ENCODE peak calls at places on chromosome 11, in eight cellular contexts. One of them, this sample, is unnamed.
A peak's percentile ranks its signal among the peaks of the same experiment; 100 is the strongest.

GRCh38 chr11:3841426-3842304 is 906 bp upstream of the RHOG start:
- DNase-seq in PC-3: peak; percentile 83
- DNase-seq in MM.1S: peak; percentile 89
- DNase-seq in mammary epithelial cell: no peak
- DNase-seq in hepatocyte: peak; percentile 92
- DNase-seq in endothelial cell of umbilical vein: peak; percentile 91
- DNase-seq in fibroblast of lung: peak; percentile 88
- DNase-seq in GM23338: peak; percentile 88
- DNase-seq in this sample: peak; percentile 90

GRCh38 chr11:74257934-74258553 is 53.4 kb downstream of the P4HA3 start:
- DNase-seq in mammary epithelial cell: no peak
- DNase-seq in PC-3: peak; percentile 64
- DNase-seq in fibroblast of lung: peak; percentile 91
- DNase-seq in MM.1S: no peak
- DNase-seq in endothelial cell of umbilical vein: peak; percentile 75
- DNase-seq in GM23338: no peak
- DNase-seq in hepatocyte: no peak
- DNase-seq in this sample: no peak

GRCh38 chr11:43517518-43517917 is 158.8 kb downstream of the TTC17 start:
- DNase-seq in fibroblast of lung: no peak
- DNase-seq in PC-3: no peak
- DNase-seq in endothelial cell of umbilical vein: no peak
- DNase-seq in hepatocyte: no peak
- DNase-seq in mammary epithelial cell: peak; percentile 14
- DNase-seq in GM23338: no peak
- DNase-seq in MM.1S: no peak
- DNase-seq in this sample: no peak

GRCh38 chr11:77152846-77153245 is 24.8 kb downstream of the MYO7A start:
- DNase-seq in GM23338: no peak
- DNase-seq in MM.1S: no peak
- DNase-seq in mammary epithelial cell: no peak
- DNase-seq in fibroblast of lung: peak; percentile 23
- DNase-seq in PC-3: no peak
- DNase-seq in endothelial cell of umbilical vein: no peak
- DNase-seq in hepatocyte: no peak
- DNase-seq in this sample: no peak

GRCh38 chr11:70119502-70119901 is 41.4 kb downstream of the ANO1 start:
- DNase-seq in endothelial cell of umbilical vein: no peak
- DNase-seq in hepatocyte: no peak
- DNase-seq in GM23338: no peak
- DNase-seq in fibroblast of lung: no peak
- DNase-seq in MM.1S: no peak
- DNase-seq in mammary epithelial cell: no peak
- DNase-seq in PC-3: no peak
- DNase-seq in this sample: no peak

GRCh38 chr11:100769165-100769564 is 82.1 kb downstream of the ARHGAP42 start:
- DNase-seq in GM23338: peak; percentile 41
- DNase-seq in hepatocyte: no peak
- DNase-seq in PC-3: no peak
- DNase-seq in mammary epithelial cell: no peak
- DNase-seq in fibroblast of lung: no peak
- DNase-seq in MM.1S: no peak
- DNase-seq in endothelial cell of umbilical vein: no peak
- DNase-seq in this sample: no peak

GRCh38 chr11:105297463-105297862 is 157.9 kb upstream of the CARD18 start:
- DNase-seq in GM23338: no peak
- DNase-seq in hepatocyte: no peak
- DNase-seq in PC-3: peak; percentile 57
- DNase-seq in mammary epithelial cell: peak; percentile 29
- DNase-seq in MM.1S: no peak
- DNase-seq in fibroblast of lung: peak; percentile 22
- DNase-seq in endothelial cell of umbilical vein: peak; percentile 66
- DNase-seq in this sample: no peak

GRCh38 chr11:112467721-112468120 is 207.1 kb upstream of the PLET1 start:
- DNase-seq in PC-3: no peak
- DNase-seq in GM23338: no peak
- DNase-seq in mammary epithelial cell: no peak
- DNase-seq in fibroblast of lung: no peak
- DNase-seq in MM.1S: no peak
- DNase-seq in endothelial cell of umbilical vein: no peak
- DNase-seq in hepatocyte: no peak
- DNase-seq in this sample: no peak

GRCh38 chr11:133803026-133803425 is 42.3 kb downstream of the SPATA19 start:
- DNase-seq in fibroblast of lung: no peak
- DNase-seq in endothelial cell of umbilical vein: no peak
- DNase-seq in MM.1S: no peak
- DNase-seq in PC-3: no peak
- DNase-seq in mammary epithelial cell: no peak
- DNase-seq in hepatocyte: no peak
- DNase-seq in GM23338: no peak
- DNase-seq in this sample: no peak

GRCh38 chr11:111719379-111719778 is 46.8 kb downstream of the PPP2R1B start:
- DNase-seq in fibroblast of lung: peak; percentile 63
- DNase-seq in GM23338: no peak
- DNase-seq in hepatocyte: no peak
- DNase-seq in mammary epithelial cell: peak; percentile 37
- DNase-seq in MM.1S: no peak
- DNase-seq in endothelial cell of umbilical vein: peak; percentile 46
- DNase-seq in PC-3: peak; percentile 37
- DNase-seq in this sample: no peak

GRCh38 chr11:93494341-93494740 is 48.9 kb downstream of the SMCO4 start:
- DNase-seq in MM.1S: no peak
- DNase-seq in hepatocyte: no peak
- DNase-seq in endothelial cell of umbilical vein: no peak
- DNase-seq in fibroblast of lung: no peak
- DNase-seq in GM23338: no peak
- DNase-seq in mammary epithelial cell: no peak
- DNase-seq in PC-3: no peak
- DNase-seq in this sample: no peak

GRCh38 chr11:94504689-94505293 is 7.5 kb upstream of the C11orf97 start:
- DNase-seq in hepatocyte: peak; percentile 68
- DNase-seq in PC-3: peak; percentile 90
- DNase-seq in endothelial cell of umbilical vein: peak; percentile 66
- DNase-seq in GM23338: peak; percentile 74
- DNase-seq in fibroblast of lung: peak; percentile 70
- DNase-seq in mammary epithelial cell: peak; percentile 38
- DNase-seq in MM.1S: peak; percentile 62
- DNase-seq in this sample: peak; percentile 64

DNA sequence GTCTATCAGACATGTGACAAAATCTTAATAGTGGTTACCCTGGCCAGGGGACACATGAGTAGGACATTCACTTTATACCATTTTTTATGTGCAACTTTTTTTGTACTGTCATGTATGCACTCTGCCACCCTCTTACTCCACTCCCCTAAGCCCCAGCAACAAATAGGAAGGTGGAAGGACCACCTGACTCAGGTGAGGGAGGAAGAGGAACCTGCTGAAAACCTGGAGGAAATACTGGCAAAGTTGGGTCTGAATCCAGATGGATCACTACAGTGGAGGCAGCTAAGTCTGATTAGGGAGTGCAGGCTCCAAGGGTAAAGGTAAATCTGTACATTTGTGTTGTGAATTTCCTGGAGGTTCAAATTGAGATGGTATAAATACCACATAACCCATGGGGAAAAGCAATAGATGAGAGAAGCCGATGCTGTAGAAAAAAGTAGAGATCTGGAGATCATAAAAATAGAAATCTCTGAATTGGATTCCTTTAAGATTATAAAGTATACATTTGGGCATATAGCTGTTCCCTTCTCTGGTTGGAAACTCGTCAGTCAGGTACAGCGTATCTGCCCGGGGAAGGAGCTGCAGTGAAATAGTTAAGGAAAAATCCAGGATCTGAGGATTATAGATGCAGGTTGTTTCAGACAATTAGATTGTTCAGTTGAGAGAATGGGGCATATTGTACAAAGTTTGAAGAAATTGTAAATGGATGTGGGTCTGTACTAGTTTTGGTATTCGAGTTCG is 52.2 kb upstream of the OR9Q1 start:
- DNase-seq in PC-3: no peak
- DNase-seq in mammary epithelial cell: no peak
- DNase-seq in endothelial cell of umbilical vein: no peak
- DNase-seq in MM.1S: no peak
- DNase-seq in fibroblast of lung: no peak
- DNase-seq in GM23338: no peak
- DNase-seq in hepatocyte: no peak
- DNase-seq in this sample: no peak
- H2AFZ ChIP-seq in PC-3: no peak overlapping the region
- H2AFZ ChIP-seq in mammary epithelial cell: no peak overlapping the region
- H2AFZ ChIP-seq in endothelial cell of umbilical vein: no peak overlapping the region
- H2AFZ ChIP-seq in MM.1S: no peak overlapping the region
- H2AFZ ChIP-seq in fibroblast of lung: no peak overlapping the region
- H2AFZ ChIP-seq in GM23338: no peak overlapping the region
- H2AFZ ChIP-seq in hepatocyte: no peak overlapping the region
- H2AFZ ChIP-seq in this sample: no peak overlapping the region

DNA sequence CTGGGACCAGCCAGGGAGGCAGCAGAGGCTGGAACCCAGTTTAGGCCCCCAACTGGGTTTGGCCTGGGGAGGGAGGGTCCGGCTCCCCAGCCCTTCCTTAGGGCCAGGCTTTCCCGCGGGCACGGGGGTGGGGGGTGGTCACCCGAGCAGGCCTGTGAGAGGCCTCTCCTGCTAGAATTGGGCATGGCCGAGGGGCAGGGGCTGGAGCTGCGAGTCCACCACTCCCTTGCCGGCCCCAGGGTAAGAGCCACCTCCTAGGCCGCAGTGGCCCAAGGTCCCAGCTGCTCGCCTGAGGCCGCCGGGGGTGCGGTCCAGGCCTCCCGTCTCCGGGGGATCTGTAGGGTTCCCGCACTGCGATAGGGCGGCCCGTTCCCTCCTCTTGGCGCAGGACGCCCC is 6.1 kb downstream of the LMNTD2 start:
- DNase-seq in mammary epithelial cell: no peak
- DNase-seq in PC-3: no peak
- DNase-seq in fibroblast of lung: no peak
- DNase-seq in MM.1S: no peak
- DNase-seq in endothelial cell of umbilical vein: no peak
- DNase-seq in GM23338: peak; percentile 54
- DNase-seq in hepatocyte: no peak
- DNase-seq in this sample: no peak
- H2AFZ ChIP-seq in mammary epithelial cell: peak overlapping the region; percentile 28
- H2AFZ ChIP-seq in PC-3: peak overlapping the region; percentile 43
- H2AFZ ChIP-seq in fibroblast of lung: no peak overlapping the region
- H2AFZ ChIP-seq in MM.1S: peak overlapping the region; percentile 87
- H2AFZ ChIP-seq in endothelial cell of umbilical vein: no peak overlapping the region
- H2AFZ ChIP-seq in GM23338: peak overlapping the region; percentile 84
- H2AFZ ChIP-seq in hepatocyte: no peak overlapping the region
- H2AFZ ChIP-seq in this sample: no peak overlapping the region

GRCh38 chr11:36948445-36949171 is 350.6 kb upstream of the RAG2 start:
- DNase-seq in fibroblast of lung: no peak
- DNase-seq in endothelial cell of umbilical vein: no peak
- DNase-seq in PC-3: no peak
- DNase-seq in GM23338: no peak
- DNase-seq in mammary epithelial cell: no peak
- DNase-seq in MM.1S: no peak
- DNase-seq in hepatocyte: peak; percentile 37
- DNase-seq in this sample: no peak

DNA sequence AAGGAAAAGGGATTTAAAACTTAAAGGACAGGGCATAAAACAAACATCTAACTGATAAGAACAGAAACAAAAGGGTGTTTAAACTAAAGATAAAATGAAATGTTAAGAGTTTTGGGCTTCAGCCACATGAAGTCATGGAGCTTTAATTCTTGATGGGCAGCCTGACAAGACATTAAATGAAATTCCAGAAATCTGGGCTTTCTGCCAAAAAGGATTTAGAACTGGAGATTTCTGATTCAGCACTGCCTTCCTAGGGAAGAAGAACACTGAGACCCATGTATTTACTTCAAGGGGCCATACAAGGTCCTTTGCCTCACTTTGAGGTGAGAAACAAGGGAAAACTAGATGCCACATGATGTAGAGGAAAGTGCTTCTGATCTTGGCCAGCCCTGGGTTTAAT is 355.9 kb upstream of the RAG2 start:
- DNase-seq in endothelial cell of umbilical vein: no peak
- DNase-seq in fibroblast of lung: peak; percentile 1
- DNase-seq in hepatocyte: peak; percentile 58
- DNase-seq in mammary epithelial cell: no peak
- DNase-seq in MM.1S: no peak
- DNase-seq in GM23338: no peak
- DNase-seq in PC-3: peak; percentile 43
- DNase-seq in this sample: no peak
- H2AFZ ChIP-seq in endothelial cell of umbilical vein: no peak overlapping the region
- H2AFZ ChIP-seq in fibroblast of lung: no peak overlapping the region
- H2AFZ ChIP-seq in hepatocyte: no peak overlapping the region
- H2AFZ ChIP-seq in mammary epithelial cell: no peak overlapping the region
- H2AFZ ChIP-seq in MM.1S: no peak overlapping the region
- H2AFZ ChIP-seq in GM23338: no peak overlapping the region
- H2AFZ ChIP-seq in PC-3: no peak overlapping the region
- H2AFZ ChIP-seq in this sample: no peak overlapping the region

GRCh38 chr11:124942446-124943202 is 6.8 kb upstream of the HEPACAM start:
- DNase-seq in fibroblast of lung: no peak
- DNase-seq in endothelial cell of umbilical vein: no peak
- DNase-seq in GM23338: no peak
- DNase-seq in MM.1S: no peak
- DNase-seq in PC-3: no peak
- DNase-seq in mammary epithelial cell: no peak
- DNase-seq in hepatocyte: no peak
- DNase-seq in this sample: no peak

GRCh38 chr11:124944565-124944964 is 8.7 kb upstream of the HEPACAM start:
- DNase-seq in hepatocyte: no peak
- DNase-seq in endothelial cell of umbilical vein: no peak
- DNase-seq in MM.1S: no peak
- DNase-seq in PC-3: no peak
- DNase-seq in mammary epithelial cell: no peak
- DNase-seq in fibroblast of lung: no peak
- DNase-seq in GM23338: no peak
- DNase-seq in this sample: no peak

GRCh38 chr11:124941703-124942102 is 5.9 kb upstream of the HEPACAM start:
- DNase-seq in fibroblast of lung: no peak
- DNase-seq in mammary epithelial cell: no peak
- DNase-seq in hepatocyte: no peak
- DNase-seq in endothelial cell of umbilical vein: no peak
- DNase-seq in GM23338: no peak
- DNase-seq in PC-3: no peak
- DNase-seq in MM.1S: no peak
- DNase-seq in this sample: no peak

GRCh38 chr11:124943731-124944130 is 7.9 kb upstream of the HEPACAM start:
- DNase-seq in endothelial cell of umbilical vein: no peak
- DNase-seq in mammary epithelial cell: no peak
- DNase-seq in fibroblast of lung: no peak
- DNase-seq in hepatocyte: no peak
- DNase-seq in MM.1S: no peak
- DNase-seq in PC-3: no peak
- DNase-seq in GM23338: no peak
- DNase-seq in this sample: no peak

DNA sequence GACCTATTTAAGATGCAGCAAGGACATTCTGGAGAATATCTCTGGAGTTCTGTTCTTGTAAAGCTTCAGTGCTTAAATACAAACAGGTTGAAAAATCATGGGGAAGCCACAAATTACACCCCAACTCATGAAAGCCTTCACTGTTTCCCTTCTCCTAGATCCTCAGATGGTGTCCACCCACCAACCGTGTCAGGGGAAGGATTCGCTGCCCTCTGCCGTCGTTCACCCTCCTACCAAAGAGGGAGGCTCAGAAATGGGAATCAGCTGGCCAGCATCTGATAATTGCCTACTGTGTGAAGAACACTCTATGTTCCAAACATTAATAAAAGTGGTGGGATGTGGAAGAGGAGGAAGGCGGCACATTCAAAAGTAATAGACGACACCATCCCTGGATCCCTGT is 7.4 kb upstream of the HEPACAM start:
- DNase-seq in mammary epithelial cell: no peak
- DNase-seq in PC-3: no peak
- DNase-seq in MM.1S: no peak
- DNase-seq in fibroblast of lung: no peak
- DNase-seq in GM23338: no peak
- DNase-seq in endothelial cell of umbilical vein: no peak
- DNase-seq in hepatocyte: no peak
- DNase-seq in this sample: no peak
- H2AFZ ChIP-seq in mammary epithelial cell: no peak overlapping the region
- H2AFZ ChIP-seq in PC-3: no peak overlapping the region
- H2AFZ ChIP-seq in MM.1S: no peak overlapping the region
- H2AFZ ChIP-seq in fibroblast of lung: no peak overlapping the region
- H2AFZ ChIP-seq in GM23338: no peak overlapping the region
- H2AFZ ChIP-seq in endothelial cell of umbilical vein: no peak overlapping the region
- H2AFZ ChIP-seq in hepatocyte: no peak overlapping the region
- H2AFZ ChIP-seq in this sample: no peak overlapping the region

This sample was measured in OCI-LY7.